ENCODE peak calls at places on chromosomes 12 and 14, in seven cellular contexts. One of them, this sample, is unnamed.

GRCh38 chr12:96719671-96720362 is 187.2 kb upstream of the NEDD1 start:
- DNase-seq in colonic mucosa: peak
- DNase-seq in AG04450: no peak
- DNase-seq in aorta: no peak
- DNase-seq in neural progenitor cell: no peak
- DNase-seq in uterus: no peak
- DNase-seq in stomach: no peak
- DNase-seq in this sample: peak

GRCh38 chr14:35879654-35880249 is 53.6 kb downstream of the BRMS1L start:
- DNase-seq in uterus: no peak
- DNase-seq in stomach: no peak
- DNase-seq in aorta: no peak
- DNase-seq in neural progenitor cell: peak
- DNase-seq in AG04450: no peak
- DNase-seq in colonic mucosa: no peak
- DNase-seq in this sample: no peak

GRCh38 chr14:96257056-96257455 is 1.0 kb downstream of the BDKRB1 start:
- DNase-seq in neural progenitor cell: no peak
- DNase-seq in uterus: no peak
- DNase-seq in AG04450: no peak
- DNase-seq in colonic mucosa: no peak
- DNase-seq in stomach: no peak
- DNase-seq in aorta: no peak
- DNase-seq in this sample: no peak

GRCh38 chr14:49593016-49593415 is 5.7 kb upstream of the LRR1 start:
- DNase-seq in aorta: no peak
- DNase-seq in neural progenitor cell: no peak
- DNase-seq in colonic mucosa: no peak
- DNase-seq in uterus: no peak
- DNase-seq in stomach: no peak
- DNase-seq in AG04450: peak
- DNase-seq in this sample: no peak

GRCh38 chr14:34078117-34078743 is 127.4 kb upstream of the EGLN3 start:
- DNase-seq in colonic mucosa: no peak
- DNase-seq in neural progenitor cell: no peak
- DNase-seq in aorta: no peak
- DNase-seq in AG04450: no peak
- DNase-seq in stomach: no peak
- DNase-seq in uterus: no peak
- DNase-seq in this sample: no peak

GRCh38 chr12:56202366-56202765 is 13.1 kb upstream of the SMARCC2 start:
- DNase-seq in uterus: no peak
- DNase-seq in stomach: no peak
- DNase-seq in aorta: no peak
- DNase-seq in AG04450: no peak
- DNase-seq in neural progenitor cell: no peak
- DNase-seq in colonic mucosa: no peak
- DNase-seq in this sample: no peak

GRCh38 chr14:65010211-65010931 is 23.7 kb downstream of the FNTB start:
- DNase-seq in aorta: no peak
- DNase-seq in uterus: no peak
- DNase-seq in neural progenitor cell: no peak
- DNase-seq in colonic mucosa: no peak
- DNase-seq in stomach: no peak
- DNase-seq in AG04450: no peak
- DNase-seq in this sample: no peak

GRCh38 chr12:58310368-58310767 is 369.0 kb downstream of the ATP23 start:
- DNase-seq in neural progenitor cell: no peak
- DNase-seq in aorta: no peak
- DNase-seq in AG04450: peak
- DNase-seq in colonic mucosa: no peak
- DNase-seq in stomach: no peak
- DNase-seq in uterus: no peak
- DNase-seq in this sample: peak

GRCh38 chr14:103688906-103689902 is 26.0 kb downstream of the XRCC3 start:
- DNase-seq in uterus: no peak
- DNase-seq in aorta: peak
- DNase-seq in neural progenitor cell: no peak
- DNase-seq in stomach: no peak
- DNase-seq in AG04450: no peak
- DNase-seq in colonic mucosa: no peak
- DNase-seq in this sample: no peak

GRCh38 chr12:49912846-49913245 is 9.1 kb upstream of the FAIM2 start:
- DNase-seq in uterus: no peak
- DNase-seq in neural progenitor cell: no peak
- DNase-seq in colonic mucosa: no peak
- DNase-seq in aorta: peak
- DNase-seq in stomach: no peak
- DNase-seq in AG04450: no peak
- DNase-seq in this sample: no peak

GRCh38 chr12:84172823-84173424 is 739.7 kb downstream of the SLC6A15 start:
- DNase-seq in aorta: no peak
- DNase-seq in colonic mucosa: no peak
- DNase-seq in AG04450: no peak
- DNase-seq in stomach: no peak
- DNase-seq in uterus: no peak
- DNase-seq in neural progenitor cell: no peak
- DNase-seq in this sample: no peak

GRCh38 chr12:103840399-103840880 is 594 bp downstream of the NT5DC3 start:
- DNase-seq in uterus: peak
- DNase-seq in neural progenitor cell: no peak
- DNase-seq in aorta: peak
- DNase-seq in stomach: no peak
- DNase-seq in colonic mucosa: no peak
- DNase-seq in AG04450: no peak
- DNase-seq in this sample: no peak

GRCh38 chr12:88375301-88375959 is 204.8 kb downstream of the KITLG start:
- DNase-seq in colonic mucosa: no peak
- DNase-seq in stomach: no peak
- DNase-seq in AG04450: no peak
- DNase-seq in uterus: no peak
- DNase-seq in neural progenitor cell: no peak
- DNase-seq in aorta: no peak
- DNase-seq in this sample: peak

GRCh38 chr14:68666899-68667298 is 126.0 kb downstream of the ZFP36L1 start:
- DNase-seq in uterus: no peak
- DNase-seq in AG04450: no peak
- DNase-seq in aorta: no peak
- DNase-seq in neural progenitor cell: no peak
- DNase-seq in colonic mucosa: no peak
- DNase-seq in stomach: no peak
- DNase-seq in this sample: no peak

GRCh38 chr14:101232340-101233015 is 328.8 kb upstream of the DIO3 start:
- DNase-seq in AG04450: no peak
- DNase-seq in aorta: peak
- DNase-seq in neural progenitor cell: no peak
- DNase-seq in colonic mucosa: no peak
- DNase-seq in uterus: no peak
- DNase-seq in stomach: no peak
- DNase-seq in this sample: no peak

GRCh38 chr14:103597623-103598372 is 31.2 kb upstream of the KLC1 start:
- DNase-seq in colonic mucosa: no peak
- DNase-seq in uterus: peak
- DNase-seq in neural progenitor cell: no peak
- DNase-seq in AG04450: peak
- DNase-seq in aorta: no peak
- DNase-seq in stomach: no peak
- DNase-seq in this sample: peak

GRCh38 chr14:52551696-52552062 is 626 bp downstream of the TXNDC16 start:
- DNase-seq in colonic mucosa: peak
- DNase-seq in neural progenitor cell: peak
- DNase-seq in aorta: no peak
- DNase-seq in AG04450: no peak
- DNase-seq in uterus: no peak
- DNase-seq in stomach: no peak
- DNase-seq in this sample: peak

GRCh38 chr14:60655898-60656754 is 6.8 kb upstream of the SIX1 start:
- DNase-seq in stomach: no peak
- DNase-seq in aorta: no peak
- DNase-seq in AG04450: no peak
- DNase-seq in colonic mucosa: no peak
- DNase-seq in uterus: no peak
- DNase-seq in neural progenitor cell: peak
- DNase-seq in this sample: no peak

GRCh38 chr12:119328111-119328510 is 6.4 kb upstream of the CCDC60 start:
- DNase-seq in AG04450: no peak
- DNase-seq in uterus: no peak
- DNase-seq in colonic mucosa: peak
- DNase-seq in neural progenitor cell: peak
- DNase-seq in aorta: no peak
- DNase-seq in stomach: no peak
- DNase-seq in this sample: peak

GRCh38 chr12:5124401-5124800 is 80.7 kb downstream of the KCNA5 start:
- DNase-seq in aorta: no peak
- DNase-seq in stomach: no peak
- DNase-seq in colonic mucosa: no peak
- DNase-seq in uterus: no peak
- DNase-seq in AG04450: no peak
- DNase-seq in neural progenitor cell: no peak
- DNase-seq in this sample: no peak

GRCh38 chr14:31895206-31895605 is 181.9 kb upstream of the ARHGAP5 start:
- DNase-seq in colonic mucosa: no peak
- DNase-seq in stomach: no peak
- DNase-seq in AG04450: peak
- DNase-seq in aorta: no peak
- DNase-seq in uterus: no peak
- DNase-seq in neural progenitor cell: no peak
- DNase-seq in this sample: no peak

GRCh38 chr12:124115976-124116690 is 143.1 kb downstream of the ZNF664 start:
- DNase-seq in stomach: no peak
- DNase-seq in AG04450: no peak
- DNase-seq in uterus: no peak
- DNase-seq in neural progenitor cell: no peak
- DNase-seq in aorta: no peak
- DNase-seq in colonic mucosa: no peak
- DNase-seq in this sample: peak
- H3K27ac ChIP-seq in stomach: no peak
- H3K27ac ChIP-seq in AG04450: no peak
- H3K27ac ChIP-seq in uterus: no peak
- H3K27ac ChIP-seq in neural progenitor cell: no peak
- H3K27ac ChIP-seq in aorta: no peak
- H3K27ac ChIP-seq in colonic mucosa: no peak
- H3K27ac ChIP-seq in this sample: peak

DNA sequence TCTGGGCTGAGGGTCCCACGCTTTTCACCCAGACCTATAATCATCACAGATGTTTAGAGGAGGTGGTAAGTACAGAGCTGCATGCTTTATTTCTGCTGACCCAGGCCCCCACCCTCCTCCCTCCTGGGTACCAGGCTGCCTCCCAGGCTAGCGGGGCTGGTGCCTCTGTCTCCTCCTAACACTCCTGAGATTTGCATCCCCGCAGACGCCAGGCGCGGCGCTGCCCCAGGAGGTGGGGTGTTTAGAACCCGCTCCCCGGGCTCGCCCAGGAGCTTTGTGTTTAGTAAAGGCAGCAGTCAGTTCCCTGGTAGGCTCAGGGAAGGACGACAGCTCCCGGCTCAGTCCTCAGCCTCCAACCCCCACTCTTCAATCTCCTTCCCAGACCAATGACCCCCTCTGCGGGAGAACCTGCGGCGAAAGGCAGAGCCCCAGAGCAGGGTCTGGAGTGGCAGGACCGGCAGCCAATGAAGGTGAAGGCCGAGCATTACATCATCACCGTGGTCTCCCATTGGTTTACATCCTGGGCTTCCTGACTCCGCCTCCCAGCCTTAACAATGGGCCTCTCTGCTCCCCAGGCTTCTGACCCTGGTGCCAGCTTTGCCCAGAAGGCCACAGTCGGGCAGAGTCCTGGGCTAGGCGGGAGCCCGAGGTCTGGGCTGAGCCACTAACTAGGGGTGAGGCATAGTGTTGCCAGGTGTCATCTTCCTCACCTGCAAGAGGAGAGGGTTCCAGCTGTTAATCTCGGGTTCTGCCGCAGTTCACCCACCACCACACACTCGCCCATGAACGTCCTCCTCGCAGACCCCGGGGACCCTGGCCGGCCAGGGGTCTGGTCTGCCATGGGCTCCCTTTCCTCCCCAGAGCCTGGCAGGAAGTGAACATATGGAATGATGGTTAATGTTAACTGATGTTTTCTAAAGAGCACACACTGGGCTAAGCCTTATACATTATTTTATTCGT is 57.5 kb downstream of the CALM1 start:
- DNase-seq in aorta: peak
- DNase-seq in neural progenitor cell: peak
- DNase-seq in stomach: peak
- DNase-seq in AG04450: peak
- DNase-seq in uterus: peak
- DNase-seq in colonic mucosa: peak
- DNase-seq in this sample: peak
- H3K27ac ChIP-seq in aorta: no peak
- H3K27ac ChIP-seq in neural progenitor cell: no peak
- H3K27ac ChIP-seq in stomach: peak
- H3K27ac ChIP-seq in AG04450: no peak
- H3K27ac ChIP-seq in uterus: no peak
- H3K27ac ChIP-seq in colonic mucosa: peak
- H3K27ac ChIP-seq in this sample: no peak

GRCh38 chr12:79274571-79275064 is 410.0 kb downstream of the SYT1 start:
- DNase-seq in stomach: no peak
- DNase-seq in neural progenitor cell: no peak
- DNase-seq in uterus: no peak
- DNase-seq in aorta: peak
- DNase-seq in AG04450: no peak
- DNase-seq in colonic mucosa: no peak
- DNase-seq in this sample: peak

GRCh38 chr12:79275631-79276030 is 411.1 kb downstream of the SYT1 start:
- DNase-seq in stomach: no peak
- DNase-seq in uterus: no peak
- DNase-seq in colonic mucosa: no peak
- DNase-seq in aorta: no peak
- DNase-seq in AG04450: no peak
- DNase-seq in neural progenitor cell: no peak
- DNase-seq in this sample: no peak
- H3K27ac ChIP-seq in stomach: no peak
- H3K27ac ChIP-seq in uterus: no peak
- H3K27ac ChIP-seq in colonic mucosa: no peak
- H3K27ac ChIP-seq in aorta: no peak
- H3K27ac ChIP-seq in AG04450: no peak
- H3K27ac ChIP-seq in neural progenitor cell: no peak
- H3K27ac ChIP-seq in this sample: no peak

GRCh38 chr12:1591029-1591428 is 3.4 kb downstream of the FBXL14 start:
- DNase-seq in stomach: no peak
- DNase-seq in aorta: no peak
- DNase-seq in uterus: no peak
- DNase-seq in neural progenitor cell: peak
- DNase-seq in colonic mucosa: peak
- DNase-seq in AG04450: no peak
- DNase-seq in this sample: no peak

GRCh38 chr12:1593232-1594044 is 943 bp downstream of the FBXL14 start:
- DNase-seq in stomach: peak
- DNase-seq in AG04450: no peak
- DNase-seq in colonic mucosa: peak
- DNase-seq in uterus: peak
- DNase-seq in aorta: peak
- DNase-seq in neural progenitor cell: peak
- DNase-seq in this sample: peak

GRCh38 chr12:1594045-1594294 is 411 bp downstream of the FBXL14 start:
- DNase-seq in uterus: no peak
- DNase-seq in stomach: peak
- DNase-seq in colonic mucosa: peak
- DNase-seq in AG04450: no peak
- DNase-seq in aorta: no peak
- DNase-seq in neural progenitor cell: peak
- DNase-seq in this sample: peak

GRCh38 chr12:1591543-1591942 is 2.8 kb downstream of the FBXL14 start:
- DNase-seq in stomach: no peak
- DNase-seq in neural progenitor cell: no peak
- DNase-seq in AG04450: no peak
- DNase-seq in aorta: no peak
- DNase-seq in uterus: no peak
- DNase-seq in colonic mucosa: no peak
- DNase-seq in this sample: peak

GRCh38 chr12:1592444-1593231 is 1.7 kb downstream of the FBXL14 start:
- DNase-seq in neural progenitor cell: peak
- DNase-seq in colonic mucosa: peak
- DNase-seq in AG04450: no peak
- DNase-seq in aorta: no peak
- DNase-seq in uterus: no peak
- DNase-seq in stomach: no peak
- DNase-seq in this sample: peak
- H3K27ac ChIP-seq in neural progenitor cell: peak
- H3K27ac ChIP-seq in colonic mucosa: peak
- H3K27ac ChIP-seq in AG04450: peak
- H3K27ac ChIP-seq in aorta: no peak
- H3K27ac ChIP-seq in uterus: no peak
- H3K27ac ChIP-seq in stomach: peak
- H3K27ac ChIP-seq in this sample: no peak

This sample was measured in SJCRH30.